ENCODE peak calls at places on chromosome 4, in eight cellular contexts. One of them, this sample, is unnamed.

GRCh38 chr4:143489116-143489515 is 24.4 kb upstream of the SMARCA5 start:
- DNase-seq in upper lobe of left lung: no peak
- DNase-seq in HFF-Myc: no peak
- DNase-seq in HAP-1: no peak
- DNase-seq in AG10803: peak; percentile 33
- DNase-seq in HepG2: no peak
- DNase-seq in astrocyte of the cerebellum: no peak
- DNase-seq in retinal pigment epithelial cell: no peak
- DNase-seq in this sample: no peak

GRCh38 chr4:31984872-31985271 is 1264.7 kb downstream of the PCDH7 start:
- DNase-seq in upper lobe of left lung: no peak
- DNase-seq in HFF-Myc: no peak
- DNase-seq in HAP-1: no peak
- DNase-seq in AG10803: no peak
- DNase-seq in HepG2: no peak
- DNase-seq in astrocyte of the cerebellum: no peak
- DNase-seq in retinal pigment epithelial cell: no peak
- DNase-seq in this sample: no peak

GRCh38 chr4:10082459-10083272 is 33.9 kb downstream of the WDR1 start:
- DNase-seq in upper lobe of left lung: no peak
- DNase-seq in HFF-Myc: no peak
- DNase-seq in HAP-1: no peak
- DNase-seq in AG10803: no peak
- DNase-seq in HepG2: no peak
- DNase-seq in astrocyte of the cerebellum: no peak
- DNase-seq in retinal pigment epithelial cell: no peak
- DNase-seq in this sample: peak; percentile 59

GRCh38 chr4:129138762-129139496 is 43.0 kb downstream of the C4orf33 start:
- DNase-seq in upper lobe of left lung: no peak
- DNase-seq in HFF-Myc: no peak
- DNase-seq in HAP-1: no peak
- DNase-seq in AG10803: no peak
- DNase-seq in HepG2: no peak
- DNase-seq in astrocyte of the cerebellum: no peak
- DNase-seq in retinal pigment epithelial cell: no peak
- DNase-seq in this sample: no peak

GRCh38 chr4:121125486-121125885 is 38.6 kb downstream of the TNIP3 start:
- DNase-seq in upper lobe of left lung: peak; percentile 3
- DNase-seq in HFF-Myc: no peak
- DNase-seq in HAP-1: no peak
- DNase-seq in AG10803: no peak
- DNase-seq in HepG2: peak; percentile 2
- DNase-seq in astrocyte of the cerebellum: no peak
- DNase-seq in retinal pigment epithelial cell: no peak
- DNase-seq in this sample: no peak

GRCh38 chr4:99404595-99405287 is 30.4 kb downstream of the ADH7 start:
- DNase-seq in upper lobe of left lung: no peak
- DNase-seq in HFF-Myc: peak; percentile 83
- DNase-seq in HAP-1: no peak
- DNase-seq in AG10803: peak; percentile 97
- DNase-seq in HepG2: no peak
- DNase-seq in astrocyte of the cerebellum: peak; percentile 88
- DNase-seq in retinal pigment epithelial cell: no peak
- DNase-seq in this sample: no peak

GRCh38 chr4:85489273-85489672 is 14.3 kb downstream of the ARHGAP24 start:
- DNase-seq in upper lobe of left lung: no peak
- DNase-seq in HFF-Myc: no peak
- DNase-seq in HAP-1: no peak
- DNase-seq in AG10803: peak; percentile 47
- DNase-seq in HepG2: no peak
- DNase-seq in astrocyte of the cerebellum: no peak
- DNase-seq in retinal pigment epithelial cell: no peak
- DNase-seq in this sample: no peak

GRCh38 chr4:40587351-40587750 is 42.3 kb downstream of the RBM47 start:
- DNase-seq in upper lobe of left lung: no peak
- DNase-seq in HFF-Myc: no peak
- DNase-seq in HAP-1: no peak
- DNase-seq in AG10803: no peak
- DNase-seq in HepG2: no peak
- DNase-seq in astrocyte of the cerebellum: no peak
- DNase-seq in retinal pigment epithelial cell: no peak
- DNase-seq in this sample: no peak

GRCh38 chr4:142278171-142278570 is 567.9 kb downstream of the INPP4B start:
- DNase-seq in upper lobe of left lung: no peak
- DNase-seq in HFF-Myc: no peak
- DNase-seq in HAP-1: no peak
- DNase-seq in AG10803: peak; percentile 2
- DNase-seq in HepG2: no peak
- DNase-seq in astrocyte of the cerebellum: no peak
- DNase-seq in retinal pigment epithelial cell: no peak
- DNase-seq in this sample: no peak

GRCh38 chr4:108397850-108398249 is 222.5 kb upstream of the RPL34 start:
- DNase-seq in upper lobe of left lung: no peak
- DNase-seq in HFF-Myc: no peak
- DNase-seq in HAP-1: no peak
- DNase-seq in AG10803: no peak
- DNase-seq in HepG2: no peak
- DNase-seq in astrocyte of the cerebellum: no peak
- DNase-seq in retinal pigment epithelial cell: no peak
- DNase-seq in this sample: no peak

GRCh38 chr4:174554329-174554728 is 32.0 kb upstream of the HPGD start:
- DNase-seq in upper lobe of left lung: no peak
- DNase-seq in HFF-Myc: no peak
- DNase-seq in HAP-1: no peak
- DNase-seq in AG10803: no peak
- DNase-seq in HepG2: no peak
- DNase-seq in astrocyte of the cerebellum: no peak
- DNase-seq in retinal pigment epithelial cell: no peak
- DNase-seq in this sample: no peak

GRCh38 chr4:52868138-52868537 is 6.0 kb downstream of the RASL11B start:
- DNase-seq in upper lobe of left lung: peak; percentile 34
- DNase-seq in HFF-Myc: no peak
- DNase-seq in HAP-1: no peak
- DNase-seq in AG10803: no peak
- DNase-seq in HepG2: no peak
- DNase-seq in astrocyte of the cerebellum: no peak
- DNase-seq in retinal pigment epithelial cell: no peak
- DNase-seq in this sample: no peak

DNA sequence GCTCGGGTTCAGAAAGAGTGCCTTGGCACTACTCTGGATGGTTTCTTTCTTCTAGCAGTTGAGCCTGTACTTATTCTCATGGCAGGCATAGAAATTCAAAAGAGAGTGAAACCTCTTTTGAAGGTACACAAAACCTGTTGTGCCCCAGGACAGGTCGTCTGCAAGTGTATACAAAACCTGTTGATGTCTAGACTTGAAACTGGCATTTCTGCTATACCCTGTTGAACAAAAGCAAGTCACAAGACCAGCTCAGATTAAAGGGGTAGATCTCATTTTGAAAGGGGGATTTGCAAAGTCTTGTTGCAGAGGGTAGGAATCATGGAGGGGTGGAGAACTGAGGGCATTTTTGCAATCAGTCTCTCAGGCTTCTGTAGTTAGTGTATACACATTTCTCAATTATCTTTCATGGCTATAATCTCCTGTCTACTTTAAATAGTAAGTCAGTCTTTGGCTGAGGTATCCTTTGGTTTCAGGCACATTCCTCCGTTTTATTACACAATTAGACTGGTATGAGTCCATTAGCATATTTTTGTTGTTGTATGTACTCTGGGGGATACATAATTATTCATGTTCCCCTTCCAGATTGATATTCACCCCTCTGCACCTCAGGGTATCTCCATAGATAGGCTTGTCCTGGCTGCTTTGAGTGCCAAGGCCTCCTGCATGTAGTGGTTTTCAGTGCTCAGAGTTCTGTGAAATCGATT is 251.4 kb downstream of the DTHD1 start:
- DNase-seq in upper lobe of left lung: no peak
- DNase-seq in HFF-Myc: no peak
- DNase-seq in HAP-1: no peak
- DNase-seq in AG10803: no peak
- DNase-seq in HepG2: no peak
- DNase-seq in astrocyte of the cerebellum: peak; percentile 44
- DNase-seq in retinal pigment epithelial cell: no peak
- DNase-seq in this sample: no peak
- H3K4me3 ChIP-seq in upper lobe of left lung: no peak overlapping the region
- H3K4me3 ChIP-seq in HFF-Myc: no peak overlapping the region
- H3K4me3 ChIP-seq in HAP-1: no peak overlapping the region
- H3K4me3 ChIP-seq in AG10803: no peak overlapping the region
- H3K4me3 ChIP-seq in HepG2: no peak overlapping the region
- H3K4me3 ChIP-seq in astrocyte of the cerebellum: no peak overlapping the region
- H3K4me3 ChIP-seq in retinal pigment epithelial cell: no peak overlapping the region
- H3K4me3 ChIP-seq in this sample: no peak overlapping the region

DNA sequence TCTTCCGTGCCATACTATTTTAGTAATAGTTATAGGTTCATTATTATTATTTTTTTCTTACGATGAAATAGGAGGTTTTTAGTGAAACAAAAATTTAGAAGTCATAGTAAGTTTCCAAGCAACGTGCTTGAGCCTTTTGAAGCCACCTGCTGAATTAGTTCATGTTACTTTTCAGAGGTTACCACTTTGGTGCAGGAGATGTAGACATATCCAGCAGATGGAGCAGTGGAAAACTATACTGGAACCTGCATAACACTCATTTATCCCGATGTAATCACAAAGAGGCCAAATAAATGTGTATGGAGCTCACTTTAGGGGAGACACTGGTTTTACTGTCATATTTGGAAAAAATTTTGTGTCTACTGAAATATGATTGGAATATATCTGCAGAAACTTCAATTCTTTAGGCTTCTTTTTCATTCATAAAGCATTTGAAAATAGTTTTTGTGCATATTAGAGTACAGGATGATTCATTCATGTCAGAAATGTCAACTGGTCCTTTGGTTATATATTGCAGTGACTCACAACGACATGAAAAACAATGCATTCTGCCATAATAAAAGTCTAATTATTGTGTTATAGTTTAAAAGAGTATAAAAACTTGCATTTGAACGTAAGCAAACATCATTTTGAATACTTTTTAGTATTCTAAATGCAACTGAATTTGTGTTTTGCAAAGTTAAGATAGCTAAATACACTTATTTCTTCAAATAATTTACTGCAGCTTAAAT is 2182.9 kb upstream of the TENM3 start:
- DNase-seq in upper lobe of left lung: no peak
- DNase-seq in HFF-Myc: no peak
- DNase-seq in HAP-1: peak; percentile 18
- DNase-seq in AG10803: no peak
- DNase-seq in HepG2: no peak
- DNase-seq in astrocyte of the cerebellum: no peak
- DNase-seq in retinal pigment epithelial cell: no peak
- DNase-seq in this sample: no peak
- H3K4me3 ChIP-seq in upper lobe of left lung: no peak overlapping the region
- H3K4me3 ChIP-seq in HFF-Myc: no peak overlapping the region
- H3K4me3 ChIP-seq in HAP-1: peak overlapping the region; percentile 61
- H3K4me3 ChIP-seq in AG10803: no peak overlapping the region
- H3K4me3 ChIP-seq in HepG2: no peak overlapping the region
- H3K4me3 ChIP-seq in astrocyte of the cerebellum: peak overlapping the region; percentile 61
- H3K4me3 ChIP-seq in retinal pigment epithelial cell: peak overlapping the region; percentile 77
- H3K4me3 ChIP-seq in this sample: no peak overlapping the region

GRCh38 chr4:20403846-20404245 is 152.1 kb downstream of the SLIT2 start:
- DNase-seq in upper lobe of left lung: no peak
- DNase-seq in HFF-Myc: no peak
- DNase-seq in HAP-1: no peak
- DNase-seq in AG10803: no peak
- DNase-seq in HepG2: no peak
- DNase-seq in astrocyte of the cerebellum: no peak
- DNase-seq in retinal pigment epithelial cell: no peak
- DNase-seq in this sample: no peak
- H3K4me3 ChIP-seq in upper lobe of left lung: no peak overlapping the region
- H3K4me3 ChIP-seq in HFF-Myc: no peak overlapping the region
- H3K4me3 ChIP-seq in HAP-1: no peak overlapping the region
- H3K4me3 ChIP-seq in AG10803: no peak overlapping the region
- H3K4me3 ChIP-seq in HepG2: no peak overlapping the region
- H3K4me3 ChIP-seq in astrocyte of the cerebellum: no peak overlapping the region
- H3K4me3 ChIP-seq in retinal pigment epithelial cell: no peak overlapping the region
- H3K4me3 ChIP-seq in this sample: no peak overlapping the region

GRCh38 chr4:5554376-5554775 is 154.0 kb downstream of the EVC2 start:
- DNase-seq in upper lobe of left lung: no peak
- DNase-seq in HFF-Myc: no peak
- DNase-seq in HAP-1: no peak
- DNase-seq in AG10803: no peak
- DNase-seq in HepG2: no peak
- DNase-seq in astrocyte of the cerebellum: no peak
- DNase-seq in retinal pigment epithelial cell: no peak
- DNase-seq in this sample: no peak
- H3K4me3 ChIP-seq in upper lobe of left lung: no peak overlapping the region
- H3K4me3 ChIP-seq in HFF-Myc: no peak overlapping the region
- H3K4me3 ChIP-seq in HAP-1: no peak overlapping the region
- H3K4me3 ChIP-seq in AG10803: no peak overlapping the region
- H3K4me3 ChIP-seq in HepG2: no peak overlapping the region
- H3K4me3 ChIP-seq in astrocyte of the cerebellum: no peak overlapping the region
- H3K4me3 ChIP-seq in retinal pigment epithelial cell: no peak overlapping the region
- H3K4me3 ChIP-seq in this sample: no peak overlapping the region

DNA sequence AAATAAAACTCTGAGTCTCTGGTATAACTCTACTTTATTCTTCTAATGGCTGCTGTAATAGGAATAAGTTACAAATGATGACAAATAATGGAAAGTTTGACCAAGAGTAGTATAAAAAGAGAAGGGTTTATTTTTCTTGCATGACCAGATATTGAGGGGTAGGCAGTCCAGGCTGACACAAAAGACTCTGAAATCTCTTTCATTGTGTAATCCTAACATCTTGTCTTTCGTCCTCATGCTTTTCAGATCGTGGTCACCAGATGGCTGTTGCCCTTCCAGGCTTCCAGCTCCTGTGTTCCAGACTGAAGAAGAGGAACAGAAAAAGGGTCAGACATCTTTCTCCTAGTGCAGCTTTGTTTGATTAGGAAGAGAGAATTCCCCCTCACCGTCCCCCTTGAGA is 176.9 kb upstream of the GK2 start:
- DNase-seq in upper lobe of left lung: no peak
- DNase-seq in HFF-Myc: no peak
- DNase-seq in HAP-1: no peak
- DNase-seq in AG10803: no peak
- DNase-seq in HepG2: no peak
- DNase-seq in astrocyte of the cerebellum: no peak
- DNase-seq in retinal pigment epithelial cell: no peak
- DNase-seq in this sample: no peak
- H3K4me3 ChIP-seq in upper lobe of left lung: no peak overlapping the region
- H3K4me3 ChIP-seq in HFF-Myc: no peak overlapping the region
- H3K4me3 ChIP-seq in HAP-1: no peak overlapping the region
- H3K4me3 ChIP-seq in AG10803: no peak overlapping the region
- H3K4me3 ChIP-seq in HepG2: no peak overlapping the region
- H3K4me3 ChIP-seq in astrocyte of the cerebellum: no peak overlapping the region
- H3K4me3 ChIP-seq in retinal pigment epithelial cell: no peak overlapping the region
- H3K4me3 ChIP-seq in this sample: no peak overlapping the region

This sample was measured in coronary artery.